ENCODE peak calls at places on chromosomes 16 and 17, in four cellular contexts. J is activated T-cell treated with anti-CD3 and anti-CD28 coated beads for 1 hour, T is A549, B is NCI-H1436. P is an unnamed sample.

GRCh38 chr17:74584714-74585113 is 7.4 kb downstream of the CD300LD start:
- DNase-seq in J (no peak), T (no peak), B (no peak), P (no peak)

GRCh38 chr17:72120878-72121163 is at the start of gene SOX9:
- DNase-seq in J (no peak), T (peak; percentile 100), B (peak; percentile 94), P (peak; percentile 95)

GRCh38 chr16:22296225-22297113 is 740 bp upstream of the POLR3E start:
- DNase-seq in J (no peak), T (no peak), B (no peak), P (no peak)

GRCh38 chr17:3730881-3731429 is 7.3 kb downstream of the HASPIN start:
- DNase-seq in J (no peak), T (no peak), B (no peak), P (no peak)

GRCh38 chr17:9251273-9251672 is 230.0 kb downstream of the NTN1 start:
- DNase-seq in J (no peak), T (no peak), B (no peak), P (no peak)

GRCh38 chr17:537133-537532 is 177.5 kb downstream of the VPS53 start:
- DNase-seq in J (no peak), T (no peak), B (no peak), P (no peak)

GRCh38 chr17:47800686-47801085 is 20.9 kb downstream of the OSBPL7 start:
- DNase-seq in J (no peak), T (no peak), B (no peak), P (no peak)

GRCh38 chr16:57387598-57388354 is 15.5 kb downstream of the CX3CL1 start:
- DNase-seq in J (no peak), T (no peak), B (no peak), P (no peak)

GRCh38 chr17:1737531-1738291 is 5.0 kb upstream of the SERPINF2 start:
- DNase-seq in J (no peak), T (no peak), B (no peak), P (no peak)